ENCODE peak calls at places on chromosomes 1 and 21, in four cellular contexts. I is erythroblast; N is NCI-H345; Z is stimulated activated CD4-positive, alpha-beta T cell treated with anti-CD3 and anti-CD28 coated beads, TNF-alpha, amount 100 ng/mL, for 4 hours. S is an unnamed sample.

GRCh38 chr21:44527156-44527982 is 12.6 kb downstream of the KRTAP10-1 start:
- DNase-seq in N (no peak), I (no peak), Z (no peak), S (no peak)

GRCh38 chr1:156640842-156641706 is 843 bp upstream of the BCAN start:
- DNase-seq in I (no peak), Z (no peak), N (no peak), S (no peak)

GRCh38 chr21:38787461-38788274 is 18.1 kb upstream of the ETS2 start:
- DNase-seq in N (peak), I (no peak), Z (no peak), S (no peak)

GRCh38 chr1:164855930-164856329 is 296.9 kb downstream of the PBX1 start:
- DNase-seq in N (no peak), Z (no peak), I (no peak), S (no peak)

GRCh38 chr1:152745289-152745704 is 12.5 kb upstream of the KPRP start:
- DNase-seq in N (no peak), Z (no peak), I (no peak), S (no peak)

GRCh38 chr1:2183937-2184334 is 10.6 kb downstream of the FAAP20 start:
- DNase-seq in I (no peak), Z (no peak), N (no peak), S (no peak)

GRCh38 chr1:205700865-205701401 is 20.6 kb upstream of the SLC45A3 start:
- DNase-seq in Z (no peak), I (no peak), N (peak), S (peak)

GRCh38 chr1:116092752-116093489 is 18.3 kb upstream of the MAB21L3 start:
- DNase-seq in I (peak), Z (no peak), N (no peak), S (no peak)

GRCh38 chr1:17606826-17607440 is 67.4 kb downstream of the ARHGEF10L start:
- DNase-seq in Z (no peak), I (peak), N (peak), S (peak)

GRCh38 chr21:34337741-34338140 is 26.1 kb upstream of the KCNE2 start:
- DNase-seq in Z (no peak), I (no peak), N (no peak), S (no peak)

GRCh38 chr1:160373696-160374095 is 6.8 kb downstream of the NHLH1 start:
- DNase-seq in Z (no peak), N (no peak), I (no peak), S (no peak)

GRCh38 chr1:45205000-45205909 is 1.1 kb downstream of the ZSWIM5 start:
- DNase-seq in I (peak), N (peak), Z (peak), S (no peak)

GRCh38 chr1:88708011-88708410 is 23.9 kb downstream of the PKN2 start:
- DNase-seq in N (no peak), I (no peak), Z (no peak), S (no peak)

GRCh38 chr1:238660849-238661248 is 725.5 kb upstream of the CHRM3 start:
- DNase-seq in Z (no peak), N (no peak), I (no peak), S (no peak)

GRCh38 chr1:204611036-204611435 is 74.5 kb downstream of the LRRN2 start:
- DNase-seq in N (no peak), I (no peak), Z (no peak), S (no peak)

GRCh38 chr1:101075926-101076325 is 50.3 kb upstream of the DPH5 start:
- DNase-seq in Z (no peak), N (no peak), I (no peak), S (no peak)

GRCh38 chr1:115107501-115108260 is 18.4 kb upstream of the TSPAN2 start:
- DNase-seq in Z (no peak), N (no peak), I (no peak), S (no peak)

GRCh38 chr1:85824066-85824835 is 116.0 kb upstream of the ZNHIT6 start:
- DNase-seq in Z (no peak), I (no peak), N (no peak), S (no peak)

GRCh38 chr1:85608851-85609250 is 28.3 kb downstream of the CCN1 start:
- DNase-seq in Z (no peak), N (no peak), I (no peak), S (no peak)

GRCh38 chr21:32747396-32747795 is 19.6 kb upstream of the SYNJ1 start:
- DNase-seq in Z (no peak), N (no peak), I (no peak), S (no peak)

GRCh38 chr1:19750101-19750881 is 49.4 kb downstream of the TMCO4 start:
- DNase-seq in Z (no peak), N (no peak), I (no peak), S (no peak)

GRCh38 chr1:91750398-91750996 is 135.5 kb downstream of the TGFBR3 start:
- DNase-seq in Z (no peak), N (no peak), I (no peak), S (no peak)

GRCh38 chr1:44650159-44650831 is 24.0 kb downstream of the TMEM53 start:
- DNase-seq in N (no peak), I (no peak), Z (no peak), S (no peak)

GRCh38 chr1:247111259-247111635 is 7.1 kb upstream of the ZNF669 start:
- DNase-seq in N (no peak), I (peak), Z (no peak), S (no peak)

GRCh38 chr1:94542088-94542671 is 621 bp upstream of the F3 start:
- DNase-seq in Z (no peak), I (no peak), N (no peak), S (no peak)

GRCh38 chr1:190022709-190023108 is 455.0 kb downstream of the BRINP3 start:
- DNase-seq in I (no peak), N (no peak), Z (no peak), S (no peak)

GRCh38 chr1:12040457-12041051 is 21.3 kb downstream of the MIIP start:
- DNase-seq in N (no peak), I (no peak), Z (no peak), S (peak)

GRCh38 chr1:234711400-234711799 is 101.4 kb upstream of the IRF2BP2 start:
- DNase-seq in Z (no peak), I (no peak), N (no peak), S (no peak)

GRCh38 chr1:25195835-25196234 is 36.5 kb downstream of the SYF2 start:
- DNase-seq in I (no peak), N (peak), Z (no peak), S (peak)

GRCh38 chr1:78490861-78491310 is at the start of gene PTGFR:
- DNase-seq in N (peak), I (no peak), Z (no peak), S (peak)

GRCh38 chr1:205286335-205286950 is 35.1 kb downstream of the NUAK2 start:
- DNase-seq in N (no peak), I (no peak), Z (peak), S (no peak)